ENCODE peak calls at places on chromosomes 16 and 17, in eight cellular contexts. One of them, this sample, is unnamed.

GRCh38 chr17:64377769-64378282 is 12.8 kb downstream of the PECAM1 start:
- DNase-seq in T-helper 9 cell: no peak
- DNase-seq in caudate nucleus: no peak
- DNase-seq in NCI-H2171: peak; percentile 45
- DNase-seq in lower leg skin: no peak
- DNase-seq in neural progenitor cell: no peak
- DNase-seq in lung: no peak
- DNase-seq in heart right ventricle: no peak
- DNase-seq in this sample: no peak

GRCh38 chr16:21276090-21276489 is 2.0 kb downstream of the CRYM start:
- DNase-seq in T-helper 9 cell: no peak
- DNase-seq in caudate nucleus: peak; percentile 3
- DNase-seq in NCI-H2171: no peak
- DNase-seq in lower leg skin: peak; percentile 12
- DNase-seq in neural progenitor cell: no peak
- DNase-seq in lung: no peak
- DNase-seq in heart right ventricle: no peak
- DNase-seq in this sample: no peak

GRCh38 chr16:12773216-12773615 is 30.5 kb downstream of the CPPED1 start:
- DNase-seq in T-helper 9 cell: no peak
- DNase-seq in caudate nucleus: no peak
- DNase-seq in NCI-H2171: no peak
- DNase-seq in lower leg skin: no peak
- DNase-seq in neural progenitor cell: no peak
- DNase-seq in lung: no peak
- DNase-seq in heart right ventricle: no peak
- DNase-seq in this sample: no peak

GRCh38 chr17:7763919-7764318 is 46.4 kb downstream of the DNAH2 start:
- DNase-seq in T-helper 9 cell: no peak
- DNase-seq in caudate nucleus: no peak
- DNase-seq in NCI-H2171: no peak
- DNase-seq in lower leg skin: no peak
- DNase-seq in neural progenitor cell: no peak
- DNase-seq in lung: no peak
- DNase-seq in heart right ventricle: no peak
- DNase-seq in this sample: no peak

GRCh38 chr16:67294171-67294757 is 14.9 kb downstream of the PLEKHG4 start:
- DNase-seq in T-helper 9 cell: no peak
- DNase-seq in caudate nucleus: no peak
- DNase-seq in NCI-H2171: no peak
- DNase-seq in lower leg skin: no peak
- DNase-seq in neural progenitor cell: no peak
- DNase-seq in lung: no peak
- DNase-seq in heart right ventricle: no peak
- DNase-seq in this sample: no peak

GRCh38 chr17:11618861-11619566 is 20.7 kb downstream of the DNAH9 start:
- DNase-seq in T-helper 9 cell: no peak
- DNase-seq in caudate nucleus: no peak
- DNase-seq in NCI-H2171: no peak
- DNase-seq in lower leg skin: peak; percentile 80
- DNase-seq in neural progenitor cell: no peak
- DNase-seq in lung: peak; percentile 35
- DNase-seq in heart right ventricle: no peak
- DNase-seq in this sample: no peak

GRCh38 chr16:1631931-1632637 is 19.9 kb downstream of the CRAMP1 start:
- DNase-seq in T-helper 9 cell: no peak
- DNase-seq in caudate nucleus: no peak
- DNase-seq in NCI-H2171: no peak
- DNase-seq in lower leg skin: no peak
- DNase-seq in neural progenitor cell: no peak
- DNase-seq in lung: no peak
- DNase-seq in heart right ventricle: no peak
- DNase-seq in this sample: no peak

GRCh38 chr16:5036228-5037156 is 2.8 kb upstream of the NAGPA start:
- DNase-seq in T-helper 9 cell: no peak
- DNase-seq in caudate nucleus: no peak
- DNase-seq in NCI-H2171: peak; percentile 16
- DNase-seq in lower leg skin: no peak
- DNase-seq in neural progenitor cell: no peak
- DNase-seq in lung: no peak
- DNase-seq in heart right ventricle: no peak
- DNase-seq in this sample: no peak

This sample was measured in hypothalamus.